ENCODE peak calls at places on chromosomes 7 and 10, in four cellular contexts. One of them, this sample, is unnamed.

GRCh38 chr10:101065479-101066145 is 3.8 kb downstream of the KAZALD1 start:
- DNase-seq in iPS-NIHi11: no peak
- DNase-seq in C1 segment of cervical spinal cord: no peak
- DNase-seq in natural killer cell: no peak
- DNase-seq in this sample: no peak

GRCh38 chr10:114418109-114418508 is 13.8 kb upstream of the AFAP1L2 start:
- DNase-seq in iPS-NIHi11: no peak
- DNase-seq in C1 segment of cervical spinal cord: no peak
- DNase-seq in natural killer cell: no peak
- DNase-seq in this sample: no peak

GRCh38 chr10:24503627-24504320 is 219.9 kb downstream of the ARHGAP21 start:
- DNase-seq in iPS-NIHi11: peak; percentile 75
- DNase-seq in C1 segment of cervical spinal cord: no peak
- DNase-seq in natural killer cell: no peak
- DNase-seq in this sample: no peak

GRCh38 chr10:4763960-4764428 is 62.0 kb upstream of the AKR1E2 start:
- DNase-seq in iPS-NIHi11: no peak
- DNase-seq in C1 segment of cervical spinal cord: no peak
- DNase-seq in natural killer cell: no peak
- DNase-seq in this sample: no peak

GRCh38 chr7:47937065-47937687 is 11.1 kb downstream of the PKD1L1 start:
- DNase-seq in C1 segment of cervical spinal cord: no peak
- DNase-seq in iPS-NIHi11: no peak
- DNase-seq in natural killer cell: no peak
- DNase-seq in this sample: no peak

GRCh38 chr10:5484205-5484604 is 15.2 kb downstream of the CALML5 start:
- DNase-seq in C1 segment of cervical spinal cord: no peak
- DNase-seq in natural killer cell: no peak
- DNase-seq in iPS-NIHi11: no peak
- DNase-seq in this sample: no peak

GRCh38 chr7:77258014-77258413 is 58.4 kb upstream of the FGL2 start:
- DNase-seq in iPS-NIHi11: no peak
- DNase-seq in C1 segment of cervical spinal cord: no peak
- DNase-seq in natural killer cell: no peak
- DNase-seq in this sample: no peak

GRCh38 chr10:34954142-34954541 is 136.0 kb downstream of the CUL2 start:
- DNase-seq in natural killer cell: no peak
- DNase-seq in iPS-NIHi11: peak; percentile 46
- DNase-seq in C1 segment of cervical spinal cord: no peak
- DNase-seq in this sample: no peak

GRCh38 chr10:58957517-58957916 is 218.9 kb upstream of the PHYHIPL start:
- DNase-seq in iPS-NIHi11: no peak
- DNase-seq in natural killer cell: no peak
- DNase-seq in C1 segment of cervical spinal cord: no peak
- DNase-seq in this sample: no peak

GRCh38 chr7:66182920-66183319 is 22.2 kb upstream of the TPST1 start:
- DNase-seq in C1 segment of cervical spinal cord: no peak
- DNase-seq in natural killer cell: no peak
- DNase-seq in iPS-NIHi11: no peak
- DNase-seq in this sample: no peak

GRCh38 chr10:120517196-120517595 is 60.2 kb downstream of the PLPP4 start:
- DNase-seq in iPS-NIHi11: no peak
- DNase-seq in natural killer cell: no peak
- DNase-seq in C1 segment of cervical spinal cord: no peak
- DNase-seq in this sample: no peak

GRCh38 chr10:73338801-73339368 is 19.8 kb downstream of the CFAP70 start:
- DNase-seq in C1 segment of cervical spinal cord: no peak
- DNase-seq in iPS-NIHi11: no peak
- DNase-seq in natural killer cell: no peak
- DNase-seq in this sample: no peak

GRCh38 chr10:86210416-86210815 is 156.2 kb downstream of the GRID1 start:
- DNase-seq in iPS-NIHi11: no peak
- DNase-seq in natural killer cell: no peak
- DNase-seq in C1 segment of cervical spinal cord: no peak
- DNase-seq in this sample: no peak

GRCh38 chr7:40843338-40844026 is 708.7 kb downstream of the SUGCT start:
- DNase-seq in C1 segment of cervical spinal cord: no peak
- DNase-seq in iPS-NIHi11: no peak
- DNase-seq in natural killer cell: no peak
- DNase-seq in this sample: no peak

GRCh38 chr10:98242823-98243222 is 25.2 kb downstream of the LOXL4 start:
- DNase-seq in iPS-NIHi11: no peak
- DNase-seq in natural killer cell: no peak
- DNase-seq in C1 segment of cervical spinal cord: no peak
- DNase-seq in this sample: no peak

GRCh38 chr7:151398446-151399304 is 11.2 kb downstream of the WDR86 start:
- DNase-seq in iPS-NIHi11: no peak
- DNase-seq in C1 segment of cervical spinal cord: no peak
- DNase-seq in natural killer cell: no peak
- DNase-seq in this sample: no peak

GRCh38 chr10:15624405-15625191 is 95.1 kb downstream of the ITGA8 start:
- DNase-seq in natural killer cell: no peak
- DNase-seq in C1 segment of cervical spinal cord: no peak
- DNase-seq in iPS-NIHi11: no peak
- DNase-seq in this sample: no peak